ENCODE peak calls at places on chromosomes 5 and 9, in six cellular contexts. L is uterus, W is spleen, N is lower leg skin, K is IMR-90, A is right lobe of liver. Q is an unnamed sample.

GRCh38 chr5:135135530-135136201 is 101.6 kb upstream of the PITX1 start:
- DNase-seq in L (no peak), W (no peak), N (peak), K (peak), A (peak), Q (no peak)

GRCh38 chr9:133768859-133769510 is 30.8 kb upstream of the SARDH start:
- DNase-seq in L (peak), W (peak), N (peak), K (no peak), A (peak), Q (no peak)

GRCh38 chr5:14557203-14557725 is 24.3 kb upstream of the OTULINL start:
- DNase-seq in L (no peak), W (no peak), N (no peak), K (no peak), A (no peak), Q (no peak)

GRCh38 chr5:37717613-37718431 is 122.0 kb downstream of the GDNF start:
- DNase-seq in L (no peak), W (no peak), N (no peak), K (peak), A (no peak), Q (peak)

GRCh38 chr5:142495561-142495960 is 170.7 kb upstream of the SPRY4 start:
- DNase-seq in L (no peak), W (no peak), N (no peak), K (no peak), A (no peak), Q (no peak)

GRCh38 chr5:67206381-67207328 is 10.1 kb upstream of the CD180 start:
- DNase-seq in L (no peak), W (peak), N (no peak), K (peak), A (no peak), Q (peak)

GRCh38 chr5:126538579-126538978 is 56.4 kb downstream of the ALDH7A1 start:
- DNase-seq in L (no peak), W (no peak), N (no peak), K (no peak), A (no peak), Q (no peak)

GRCh38 chr9:123893146-123893545 is 36.8 kb downstream of the DENND1A start:
- DNase-seq in L (no peak), W (no peak), N (no peak), K (no peak), A (no peak), Q (no peak)

GRCh38 chr5:14407051-14407450 is 174.5 kb upstream of the OTULINL start:
- DNase-seq in L (no peak), W (no peak), N (no peak), K (no peak), A (no peak), Q (no peak)

GRCh38 chr5:68226564-68227073 is 11.1 kb downstream of the PIK3R1 start:
- DNase-seq in L (no peak), W (no peak), N (no peak), K (no peak), A (no peak), Q (no peak)

GRCh38 chr9:13279284-13280162 is at the start of gene MPDZ:
- DNase-seq in L (peak), W (no peak), N (peak), K (peak), A (peak), Q (peak)

GRCh38 chr5:125536582-125536981 is 790.1 kb upstream of the ZNF608 start:
- DNase-seq in L (no peak), W (no peak), N (no peak), K (peak), A (no peak), Q (no peak)

GRCh38 chr5:90227688-90228087 is 181.9 kb downstream of the CETN3 start:
- DNase-seq in L (peak), W (no peak), N (no peak), K (no peak), A (no peak), Q (no peak)

GRCh38 chr9:108534741-108535140 is 321.0 kb downstream of the ACTL7B start:
- DNase-seq in L (no peak), W (no peak), N (no peak), K (peak), A (no peak), Q (no peak)

GRCh38 chr5:21802869-21803490 is 1050.2 kb downstream of the CDH12 start:
- DNase-seq in L (no peak), W (no peak), N (no peak), K (peak), A (no peak), Q (no peak)

GRCh38 chr5:100827481-100827889 is 75.6 kb downstream of the ST8SIA4 start:
- DNase-seq in L (no peak), W (no peak), N (no peak), K (no peak), A (no peak), Q (no peak)

GRCh38 chr5:56910123-56910951 is 941 bp downstream of the SETD9 start:
- DNase-seq in L (no peak), W (peak), N (peak), K (no peak), A (peak), Q (peak)

GRCh38 chr9:120923620-120924328 is 2.8 kb downstream of the TRAF1 start:
- DNase-seq in L (no peak), W (no peak), N (no peak), K (no peak), A (no peak), Q (no peak)

GRCh38 chr5:43209060-43209459 is 17.0 kb downstream of the NIM1K start:
- DNase-seq in L (no peak), W (no peak), N (no peak), K (no peak), A (no peak), Q (no peak)

GRCh38 chr5:129155876-129156275 is 61.3 kb downstream of the ISOC1 start:
- DNase-seq in L (no peak), W (no peak), N (no peak), K (no peak), A (no peak), Q (peak)

GRCh38 chr5:74367241-74367733 is 273.2 kb downstream of the ENC1 start:
- DNase-seq in L (peak), W (no peak), N (no peak), K (no peak), A (no peak), Q (no peak)

GRCh38 chr9:18137815-18138214 is 336.1 kb upstream of the ADAMTSL1 start:
- DNase-seq in L (no peak), W (no peak), N (no peak), K (no peak), A (no peak), Q (no peak)

GRCh38 chr5:80569961-80570786 is at the start of gene ANKRD34B:
- DNase-seq in L (no peak), W (peak), N (no peak), K (no peak), A (peak), Q (no peak)

GRCh38 chr9:97763884-97764283 is 66.7 kb upstream of the XPA start:
- DNase-seq in L (no peak), W (no peak), N (no peak), K (no peak), A (no peak), Q (no peak)

GRCh38 chr9:113742878-113743277 is 133.2 kb upstream of the ZNF618 start:
- DNase-seq in L (no peak), W (no peak), N (no peak), K (no peak), A (no peak), Q (no peak)

GRCh38 chr5:176535655-176536131 is 1.5 kb downstream of the RNF44 start:
- DNase-seq in L (no peak), W (peak), N (no peak), K (no peak), A (no peak), Q (no peak)
- TF ChIP-seq POLR2A in L (no peak), W (no peak), N (no peak), K (no peak), A (no peak), Q (no peak)

DNA sequence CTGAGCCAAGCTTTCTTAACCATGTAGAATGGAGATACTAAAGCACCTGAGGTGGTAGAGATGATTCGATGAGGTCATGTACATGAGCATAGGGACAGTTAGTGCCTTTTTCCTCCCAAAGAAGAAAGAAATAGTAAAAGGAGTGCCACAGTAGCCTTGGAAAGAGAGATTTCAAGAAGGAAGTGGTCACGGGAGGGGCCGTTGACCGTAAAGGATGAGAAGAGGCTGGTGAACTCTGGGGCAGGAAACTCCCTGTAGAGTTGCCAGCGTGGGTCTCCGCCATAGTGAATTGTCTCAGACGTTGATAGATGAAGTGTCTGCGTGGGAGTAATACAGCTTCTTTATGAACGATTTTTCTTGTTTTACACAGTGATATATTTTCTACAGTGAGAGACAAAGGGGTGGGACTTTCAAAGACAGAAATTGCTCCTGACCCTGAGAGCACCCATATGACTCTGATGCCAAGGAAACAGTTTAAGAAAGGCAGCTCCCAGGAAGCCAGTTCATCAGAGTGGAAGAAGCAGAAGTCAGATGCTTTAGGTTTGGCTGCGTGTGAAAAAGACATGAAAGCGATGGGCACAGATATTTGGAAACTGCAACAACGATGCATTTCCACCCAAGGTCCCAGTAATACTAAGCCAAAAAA is 41.3 kb downstream of the UGCG start:
- DNase-seq in L (peak), W (peak), N (no peak), K (peak), A (peak), Q (no peak)
- H3K4me3 ChIP-seq in L (no peak), W (no peak), N (no peak), K (no peak), A (no peak), Q (no peak)

GRCh38 chr5:148457183-148457620 is 73.4 kb downstream of the FBXO38 start:
- DNase-seq in L (no peak), W (no peak), N (no peak), K (no peak), A (no peak), Q (no peak)

GRCh38 chr5:148455055-148455675 is 71.4 kb downstream of the FBXO38 start:
- DNase-seq in L (no peak), W (no peak), N (no peak), K (no peak), A (no peak), Q (no peak)

GRCh38 chr5:148452499-148453193 is 68.9 kb downstream of the FBXO38 start:
- DNase-seq in L (no peak), W (no peak), N (no peak), K (no peak), A (no peak), Q (no peak)

GRCh38 chr5:148458036-148458888 is 74.5 kb downstream of the FBXO38 start:
- DNase-seq in L (no peak), W (no peak), N (no peak), K (no peak), A (no peak), Q (no peak)

GRCh38 chr5:148454576-148454975 is 70.8 kb downstream of the FBXO38 start:
- DNase-seq in L (no peak), W (no peak), N (no peak), K (no peak), A (no peak), Q (no peak)
- TF ChIP-seq CTCF in L (no peak), W (no peak), N (no peak), K (no peak), A (no peak), Q (no peak)

GRCh38 chr9:136885950-136886578 is at the start of gene TRAF2:
- DNase-seq in L (peak), W (peak), N (peak), K (peak), A (peak), Q (peak)
- TF ChIP-seq POLR2A in L (peak), W (no peak), N (no peak), K (no peak), A (peak), Q (peak)

GRCh38 chr5:65821966-65822365 is 100.0 kb downstream of the NLN start:
- DNase-seq in L (no peak), W (no peak), N (no peak), K (no peak), A (no peak), Q (no peak)
- H3K4me3 ChIP-seq in L (no peak), W (no peak), N (no peak), K (no peak), A (no peak), Q (no peak)

GRCh38 chr5:5339257-5339656 is 83.2 kb upstream of the ICE1 start:
- DNase-seq in L (no peak), W (no peak), N (no peak), K (no peak), A (no peak), Q (no peak)

GRCh38 chr5:5342784-5343183 is 79.7 kb upstream of the ICE1 start:
- DNase-seq in L (no peak), W (no peak), N (no peak), K (peak), A (no peak), Q (no peak)

GRCh38 chr5:5343581-5343980 is 78.9 kb upstream of the ICE1 start:
- DNase-seq in L (no peak), W (no peak), N (no peak), K (no peak), A (no peak), Q (no peak)

GRCh38 chr5:5341531-5342292 is 80.8 kb upstream of the ICE1 start:
- DNase-seq in L (no peak), W (no peak), N (no peak), K (no peak), A (no peak), Q (no peak)

DNA sequence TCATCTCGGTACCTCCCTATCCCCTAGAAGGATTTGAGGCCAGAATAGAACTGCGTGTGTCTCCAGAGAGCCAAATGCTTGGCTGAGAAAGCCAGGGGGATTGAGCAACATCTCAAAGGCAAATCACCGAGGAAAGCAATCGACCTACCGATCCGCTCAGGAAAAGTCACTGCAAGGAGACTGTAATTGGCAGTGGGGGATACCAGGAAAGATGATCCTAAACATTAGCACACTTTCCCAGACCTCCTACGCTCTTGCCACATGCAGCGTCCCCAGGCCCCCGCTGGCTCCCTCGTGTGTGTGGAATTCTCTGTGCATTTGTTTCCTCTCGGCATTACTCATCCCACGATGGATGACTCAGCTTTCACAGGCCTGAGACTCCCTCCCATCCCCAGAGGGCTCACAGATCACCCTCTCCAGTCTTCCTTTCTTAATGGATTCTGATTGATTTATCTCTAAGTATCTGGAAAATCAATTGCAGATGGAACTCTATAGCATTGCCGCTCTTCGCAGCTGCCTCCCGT is 82.2 kb upstream of the ICE1 start:
- DNase-seq in L (peak), W (no peak), N (peak), K (peak), A (no peak), Q (no peak)
- TF ChIP-seq CTCF in L (peak), W (no peak), N (no peak), K (peak), A (peak), Q (no peak)

DNA sequence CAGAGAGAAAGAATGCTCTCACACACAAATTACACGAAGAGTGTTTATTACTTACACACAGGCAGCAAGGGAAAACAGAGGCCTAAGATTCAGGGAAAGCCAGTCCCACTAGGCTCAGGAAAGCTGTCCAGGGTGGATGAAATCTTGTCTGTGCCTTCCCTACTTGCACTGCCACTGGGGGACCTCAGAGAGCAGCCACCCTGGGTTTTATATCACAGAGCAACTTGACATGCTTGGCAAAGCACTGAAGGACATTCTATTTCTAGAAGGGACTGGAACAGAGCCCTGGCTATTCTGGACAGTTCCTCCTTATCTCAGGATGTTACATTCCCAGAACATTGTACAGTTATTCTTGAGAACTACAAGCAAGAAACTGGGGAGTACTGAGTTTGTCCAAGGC is 7.5 kb upstream of the PRSS3 start:
- DNase-seq in L (no peak), W (no peak), N (no peak), K (no peak), A (no peak), Q (no peak)
- TF ChIP-seq POLR2A in L (no peak), W (no peak), N (no peak), K (no peak), A (no peak), Q (no peak)